ENCODE peak calls at places on chromosomes 2 and 18, in nine cellular contexts. One of them, this sample, is unnamed.

GRCh38 chr18:32891797-32892196 is 119.0 kb upstream of the KLHL14 start:
- DNase-seq in HFFc6: no peak
- DNase-seq in endothelial cell: no peak
- DNase-seq in type B pancreatic cell: no peak
- DNase-seq in fibroblast of villous mesenchyme: peak; percentile 1
- DNase-seq in choroid plexus epithelial cell: peak; percentile 9
- DNase-seq in psoas muscle: no peak
- DNase-seq in lower lobe of right lung: no peak
- DNase-seq in dorsolateral prefrontal cortex: no peak
- DNase-seq in this sample: no peak

GRCh38 chr18:24157855-24158254 is 19.0 kb downstream of the CABYR start:
- DNase-seq in HFFc6: no peak
- DNase-seq in endothelial cell: no peak
- DNase-seq in type B pancreatic cell: no peak
- DNase-seq in fibroblast of villous mesenchyme: no peak
- DNase-seq in choroid plexus epithelial cell: no peak
- DNase-seq in psoas muscle: no peak
- DNase-seq in lower lobe of right lung: no peak
- DNase-seq in dorsolateral prefrontal cortex: no peak
- DNase-seq in this sample: no peak

GRCh38 chr2:24820175-24820513 is 26.9 kb downstream of the CENPO start:
- DNase-seq in HFFc6: no peak
- DNase-seq in endothelial cell: no peak
- DNase-seq in type B pancreatic cell: peak; percentile 47
- DNase-seq in fibroblast of villous mesenchyme: no peak
- DNase-seq in choroid plexus epithelial cell: no peak
- DNase-seq in psoas muscle: no peak
- DNase-seq in lower lobe of right lung: no peak
- DNase-seq in dorsolateral prefrontal cortex: no peak
- DNase-seq in this sample: peak; percentile 63

GRCh38 chr2:168434164-168434563 is 21.9 kb upstream of the CERS6 start:
- DNase-seq in HFFc6: no peak
- DNase-seq in endothelial cell: no peak
- DNase-seq in type B pancreatic cell: no peak
- DNase-seq in fibroblast of villous mesenchyme: no peak
- DNase-seq in choroid plexus epithelial cell: no peak
- DNase-seq in psoas muscle: peak; percentile 26
- DNase-seq in lower lobe of right lung: no peak
- DNase-seq in dorsolateral prefrontal cortex: no peak
- DNase-seq in this sample: no peak

GRCh38 chr2:238821391-238821790 is 26.5 kb upstream of the TWIST2 start:
- DNase-seq in HFFc6: peak; percentile 35
- DNase-seq in endothelial cell: no peak
- DNase-seq in type B pancreatic cell: no peak
- DNase-seq in fibroblast of villous mesenchyme: peak; percentile 76
- DNase-seq in choroid plexus epithelial cell: peak; percentile 28
- DNase-seq in psoas muscle: no peak
- DNase-seq in lower lobe of right lung: no peak
- DNase-seq in dorsolateral prefrontal cortex: no peak
- DNase-seq in this sample: no peak

GRCh38 chr18:2337552-2338141 is 233.7 kb downstream of the METTL4 start:
- DNase-seq in HFFc6: no peak
- DNase-seq in endothelial cell: peak; percentile 26
- DNase-seq in type B pancreatic cell: no peak
- DNase-seq in fibroblast of villous mesenchyme: peak; percentile 31
- DNase-seq in choroid plexus epithelial cell: peak; percentile 53
- DNase-seq in psoas muscle: no peak
- DNase-seq in lower lobe of right lung: no peak
- DNase-seq in dorsolateral prefrontal cortex: no peak
- DNase-seq in this sample: no peak

GRCh38 chr2:101826716-101827115 is 129.2 kb downstream of the MAP4K4 start:
- DNase-seq in HFFc6: no peak
- DNase-seq in endothelial cell: no peak
- DNase-seq in type B pancreatic cell: no peak
- DNase-seq in fibroblast of villous mesenchyme: no peak
- DNase-seq in choroid plexus epithelial cell: no peak
- DNase-seq in psoas muscle: no peak
- DNase-seq in lower lobe of right lung: no peak
- DNase-seq in dorsolateral prefrontal cortex: no peak
- DNase-seq in this sample: no peak

GRCh38 chr2:29317077-29317517 is 201.9 kb downstream of the CLIP4 start:
- DNase-seq in HFFc6: no peak
- DNase-seq in endothelial cell: no peak
- DNase-seq in type B pancreatic cell: no peak
- DNase-seq in fibroblast of villous mesenchyme: peak; percentile 8
- DNase-seq in choroid plexus epithelial cell: peak; percentile 87
- DNase-seq in psoas muscle: no peak
- DNase-seq in lower lobe of right lung: no peak
- DNase-seq in dorsolateral prefrontal cortex: no peak
- DNase-seq in this sample: no peak

GRCh38 chr2:130183500-130184373 is 1.7 kb downstream of the MZT2B start:
- DNase-seq in HFFc6: peak; percentile 19
- DNase-seq in endothelial cell: no peak
- DNase-seq in type B pancreatic cell: no peak
- DNase-seq in fibroblast of villous mesenchyme: peak; percentile 21
- DNase-seq in choroid plexus epithelial cell: peak; percentile 59
- DNase-seq in psoas muscle: peak; percentile 32
- DNase-seq in lower lobe of right lung: no peak
- DNase-seq in dorsolateral prefrontal cortex: no peak
- DNase-seq in this sample: no peak

GRCh38 chr2:20077411-20077940 is 26.0 kb upstream of the LAPTM4A start:
- DNase-seq in HFFc6: no peak
- DNase-seq in endothelial cell: no peak
- DNase-seq in type B pancreatic cell: no peak
- DNase-seq in fibroblast of villous mesenchyme: no peak
- DNase-seq in choroid plexus epithelial cell: no peak
- DNase-seq in psoas muscle: no peak
- DNase-seq in lower lobe of right lung: no peak
- DNase-seq in dorsolateral prefrontal cortex: no peak
- DNase-seq in this sample: no peak

GRCh38 chr2:148989882-148990493 is 48.5 kb upstream of the LYPD6B start:
- DNase-seq in HFFc6: peak; percentile 73
- DNase-seq in endothelial cell: peak; percentile 46
- DNase-seq in type B pancreatic cell: no peak
- DNase-seq in fibroblast of villous mesenchyme: peak; percentile 87
- DNase-seq in choroid plexus epithelial cell: peak; percentile 95
- DNase-seq in psoas muscle: no peak
- DNase-seq in lower lobe of right lung: no peak
- DNase-seq in dorsolateral prefrontal cortex: no peak
- DNase-seq in this sample: no peak

GRCh38 chr2:86809481-86810121 is 18.9 kb upstream of the CD8A start:
- DNase-seq in HFFc6: no peak
- DNase-seq in endothelial cell: no peak
- DNase-seq in type B pancreatic cell: no peak
- DNase-seq in fibroblast of villous mesenchyme: no peak
- DNase-seq in choroid plexus epithelial cell: no peak
- DNase-seq in psoas muscle: no peak
- DNase-seq in lower lobe of right lung: no peak
- DNase-seq in dorsolateral prefrontal cortex: no peak
- DNase-seq in this sample: no peak

GRCh38 chr2:95383635-95384027 is 18.9 kb upstream of the FAHD2A start:
- DNase-seq in HFFc6: no peak
- DNase-seq in endothelial cell: no peak
- DNase-seq in type B pancreatic cell: peak; percentile 63
- DNase-seq in fibroblast of villous mesenchyme: no peak
- DNase-seq in choroid plexus epithelial cell: no peak
- DNase-seq in psoas muscle: no peak
- DNase-seq in lower lobe of right lung: no peak
- DNase-seq in dorsolateral prefrontal cortex: no peak
- DNase-seq in this sample: no peak

GRCh38 chr2:235216901-235217300 is 265.1 kb downstream of the SH3BP4 start:
- DNase-seq in HFFc6: no peak
- DNase-seq in endothelial cell: no peak
- DNase-seq in type B pancreatic cell: no peak
- DNase-seq in fibroblast of villous mesenchyme: peak; percentile 5
- DNase-seq in choroid plexus epithelial cell: peak; percentile 42
- DNase-seq in psoas muscle: no peak
- DNase-seq in lower lobe of right lung: no peak
- DNase-seq in dorsolateral prefrontal cortex: no peak
- DNase-seq in this sample: no peak

GRCh38 chr2:241771286-241772062 is 5.1 kb upstream of the GAL3ST2 start:
- DNase-seq in HFFc6: no peak
- DNase-seq in endothelial cell: no peak
- DNase-seq in type B pancreatic cell: no peak
- DNase-seq in fibroblast of villous mesenchyme: peak; percentile 55
- DNase-seq in choroid plexus epithelial cell: peak; percentile 52
- DNase-seq in psoas muscle: peak; percentile 53
- DNase-seq in lower lobe of right lung: peak; percentile 52
- DNase-seq in dorsolateral prefrontal cortex: no peak
- DNase-seq in this sample: peak; percentile 76

GRCh38 chr2:73238976-73239375 is 4.9 kb downstream of the CCT7 start:
- DNase-seq in HFFc6: no peak
- DNase-seq in endothelial cell: no peak
- DNase-seq in type B pancreatic cell: no peak
- DNase-seq in fibroblast of villous mesenchyme: no peak
- DNase-seq in choroid plexus epithelial cell: peak; percentile 13
- DNase-seq in psoas muscle: no peak
- DNase-seq in lower lobe of right lung: no peak
- DNase-seq in dorsolateral prefrontal cortex: no peak
- DNase-seq in this sample: no peak

GRCh38 chr18:31821452-31822171 is 60.9 kb upstream of the SLC25A52 start:
- DNase-seq in HFFc6: no peak
- DNase-seq in endothelial cell: peak; percentile 27
- DNase-seq in type B pancreatic cell: no peak
- DNase-seq in fibroblast of villous mesenchyme: no peak
- DNase-seq in choroid plexus epithelial cell: no peak
- DNase-seq in psoas muscle: no peak
- DNase-seq in lower lobe of right lung: no peak
- DNase-seq in dorsolateral prefrontal cortex: no peak
- DNase-seq in this sample: no peak

GRCh38 chr18:31819925-31820229 is 59.2 kb upstream of the SLC25A52 start:
- DNase-seq in HFFc6: no peak
- DNase-seq in endothelial cell: no peak
- DNase-seq in type B pancreatic cell: no peak
- DNase-seq in fibroblast of villous mesenchyme: no peak
- DNase-seq in choroid plexus epithelial cell: no peak
- DNase-seq in psoas muscle: no peak
- DNase-seq in lower lobe of right lung: no peak
- DNase-seq in dorsolateral prefrontal cortex: no peak
- DNase-seq in this sample: no peak

DNA sequence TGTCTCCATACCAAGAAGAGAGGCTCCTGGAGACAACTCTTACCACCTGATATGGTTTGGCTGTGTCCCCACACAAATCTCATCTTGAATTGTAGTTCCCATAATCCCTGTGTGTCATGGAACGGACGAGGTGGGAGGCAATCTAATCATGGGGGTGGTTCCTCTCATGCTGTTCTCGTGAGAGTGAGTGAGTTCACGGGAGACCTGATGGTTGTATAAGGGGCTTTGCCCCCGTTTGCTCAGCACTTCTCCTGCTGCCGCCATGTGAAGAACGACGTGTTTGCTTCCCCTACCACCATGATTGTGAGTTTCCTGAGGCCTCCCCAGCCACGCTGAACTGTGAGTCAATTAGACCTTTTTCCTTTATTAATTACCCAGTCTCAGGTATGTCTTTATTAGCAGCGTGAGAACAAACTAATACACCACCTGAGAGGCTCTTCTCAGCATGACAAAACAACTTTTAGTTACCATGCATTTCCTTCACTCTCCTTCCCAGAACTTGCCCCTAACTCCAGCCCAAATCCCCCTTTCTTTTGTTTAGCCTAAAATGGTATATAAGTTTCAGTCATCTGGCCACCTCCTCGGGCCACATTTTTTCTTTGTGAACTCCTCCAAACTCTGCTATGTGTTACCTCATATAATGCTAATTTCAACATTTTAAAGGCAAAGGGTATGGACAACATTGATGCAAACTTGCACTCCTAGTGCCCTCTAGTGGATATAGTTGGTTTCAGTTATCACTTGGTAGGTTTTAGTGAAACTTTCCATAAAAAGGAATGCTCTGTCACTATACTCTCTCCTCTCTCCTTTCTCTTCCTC is 58.6 kb upstream of the SLC25A52 start:
- DNase-seq in HFFc6: peak; percentile 52
- DNase-seq in endothelial cell: no peak
- DNase-seq in type B pancreatic cell: no peak
- DNase-seq in fibroblast of villous mesenchyme: peak; percentile 60
- DNase-seq in choroid plexus epithelial cell: peak; percentile 81
- DNase-seq in psoas muscle: no peak
- DNase-seq in lower lobe of right lung: no peak
- DNase-seq in dorsolateral prefrontal cortex: no peak
- DNase-seq in this sample: no peak
- TF ChIP-seq CTCF in HFFc6: peak; percentile 87
- TF ChIP-seq CTCF in endothelial cell: peak; percentile 71
- TF ChIP-seq CTCF in type B pancreatic cell: peak; percentile 93
- TF ChIP-seq CTCF in fibroblast of villous mesenchyme: peak; percentile 76
- TF ChIP-seq CTCF in choroid plexus epithelial cell: peak; percentile 69
- TF ChIP-seq CTCF in psoas muscle: peak; percentile 76
- TF ChIP-seq CTCF in lower lobe of right lung: peak; percentile 71
- TF ChIP-seq CTCF in dorsolateral prefrontal cortex: peak; percentile 63
- TF ChIP-seq CTCF in this sample: peak; percentile 91

DNA sequence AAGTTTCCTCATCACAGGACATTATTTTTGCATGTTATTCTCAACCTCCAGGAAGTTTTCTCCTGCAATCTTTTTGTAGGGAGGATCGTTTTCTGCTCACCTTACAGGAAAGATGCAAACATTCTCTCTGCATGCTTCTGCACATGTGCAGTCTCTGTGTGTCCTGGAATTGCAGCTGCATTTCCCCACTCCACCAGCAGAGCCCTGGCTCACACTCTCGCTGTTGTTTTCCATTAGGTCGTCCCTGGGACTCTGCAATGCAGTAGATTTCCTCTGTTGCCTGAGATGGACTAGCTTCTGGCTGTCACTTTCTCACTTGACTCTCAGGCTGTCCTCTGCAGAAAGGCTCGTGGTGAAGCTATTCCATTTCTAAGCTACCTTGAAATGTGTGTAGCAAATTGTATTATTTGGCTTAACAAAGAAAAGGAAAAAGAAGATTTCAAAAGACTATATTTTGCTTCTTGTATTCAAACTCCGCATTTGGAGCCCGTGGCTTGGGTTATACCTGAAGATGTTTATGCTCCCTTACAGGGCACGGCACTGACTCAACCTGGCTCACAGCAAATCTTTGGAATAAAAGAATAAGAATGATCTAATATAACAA is 346.7 kb downstream of the RAD51AP2 start:
- DNase-seq in HFFc6: no peak
- DNase-seq in endothelial cell: peak; percentile 69
- DNase-seq in type B pancreatic cell: no peak
- DNase-seq in fibroblast of villous mesenchyme: peak; percentile 60
- DNase-seq in choroid plexus epithelial cell: peak; percentile 74
- DNase-seq in psoas muscle: no peak
- DNase-seq in lower lobe of right lung: no peak
- DNase-seq in dorsolateral prefrontal cortex: peak; percentile 51
- DNase-seq in this sample: no peak
- TF ChIP-seq CTCF in HFFc6: no peak
- TF ChIP-seq CTCF in endothelial cell: peak; percentile 82
- TF ChIP-seq CTCF in type B pancreatic cell: peak; percentile 79
- TF ChIP-seq CTCF in fibroblast of villous mesenchyme: peak; percentile 87
- TF ChIP-seq CTCF in choroid plexus epithelial cell: peak; percentile 89
- TF ChIP-seq CTCF in psoas muscle: peak; percentile 24
- TF ChIP-seq CTCF in lower lobe of right lung: peak; percentile 55
- TF ChIP-seq CTCF in dorsolateral prefrontal cortex: peak; percentile 48
- TF ChIP-seq CTCF in this sample: peak; percentile 63

GRCh38 chr2:160353166-160353565 is 140.4 kb downstream of the RBMS1 start:
- DNase-seq in HFFc6: no peak
- DNase-seq in endothelial cell: no peak
- DNase-seq in type B pancreatic cell: no peak
- DNase-seq in fibroblast of villous mesenchyme: no peak
- DNase-seq in choroid plexus epithelial cell: no peak
- DNase-seq in psoas muscle: no peak
- DNase-seq in lower lobe of right lung: no peak
- DNase-seq in dorsolateral prefrontal cortex: no peak
- DNase-seq in this sample: no peak
- TF ChIP-seq CTCF in HFFc6: peak; percentile 34
- TF ChIP-seq CTCF in endothelial cell: no peak
- TF ChIP-seq CTCF in type B pancreatic cell: peak; percentile 26
- TF ChIP-seq CTCF in fibroblast of villous mesenchyme: peak; percentile 18
- TF ChIP-seq CTCF in choroid plexus epithelial cell: peak; percentile 28
- TF ChIP-seq CTCF in psoas muscle: no peak
- TF ChIP-seq CTCF in lower lobe of right lung: peak; percentile 31
- TF ChIP-seq CTCF in dorsolateral prefrontal cortex: no peak
- TF ChIP-seq CTCF in this sample: peak; percentile 70

GRCh38 chr18:48361801-48362200 is 47.4 kb downstream of the ZBTB7C start:
- DNase-seq in HFFc6: no peak
- DNase-seq in endothelial cell: no peak
- DNase-seq in type B pancreatic cell: peak; percentile 50
- DNase-seq in fibroblast of villous mesenchyme: no peak
- DNase-seq in choroid plexus epithelial cell: no peak
- DNase-seq in psoas muscle: no peak
- DNase-seq in lower lobe of right lung: no peak
- DNase-seq in dorsolateral prefrontal cortex: no peak
- DNase-seq in this sample: peak; percentile 59
- TF ChIP-seq CTCF in HFFc6: no peak
- TF ChIP-seq CTCF in endothelial cell: no peak
- TF ChIP-seq CTCF in type B pancreatic cell: no peak
- TF ChIP-seq CTCF in fibroblast of villous mesenchyme: no peak
- TF ChIP-seq CTCF in choroid plexus epithelial cell: no peak
- TF ChIP-seq CTCF in psoas muscle: no peak
- TF ChIP-seq CTCF in lower lobe of right lung: no peak
- TF ChIP-seq CTCF in dorsolateral prefrontal cortex: no peak
- TF ChIP-seq CTCF in this sample: no peak

This sample was measured in chondrocyte.